ENCODE peak calls at places on chromosomes 11 and 22, in six cellular contexts. H is fibroblast of lung; P is adipocyte; G is mesenchymal stem cell; L is CD8-positive, alpha-beta memory T cell; Y is GM23248. N is an unnamed sample.
A peak's percentile ranks its signal among the peaks of the same experiment; 100 is the strongest.

GRCh38 chr11:120807414-120808150 is 216.3 kb upstream of the TBCEL start:
- DNase-seq in G (peak; percentile 93), P (peak; percentile 55), L (no peak), Y (peak; percentile 88), H (peak; percentile 87), N (peak; percentile 100)

GRCh38 chr22:40203568-40203967 is 25.8 kb downstream of the TNRC6B start:
- DNase-seq in G (no peak), P (peak; percentile 13), L (no peak), Y (peak; percentile 52), H (peak; percentile 34), N (no peak)

GRCh38 chr11:119795231-119795630 is 66.2 kb upstream of the NECTIN1 start:
- DNase-seq in H (peak; percentile 5), G (no peak), Y (peak; percentile 99), L (no peak), P (peak; percentile 75), N (peak; percentile 4)

GRCh38 chr11:100442017-100442416 is 245.1 kb upstream of the ARHGAP42 start:
- DNase-seq in Y (no peak), P (no peak), G (no peak), H (no peak), L (no peak), N (no peak)

GRCh38 chr11:17986007-17986710 is 26.7 kb downstream of the SERGEF start:
- DNase-seq in G (no peak), H (peak; percentile 88), L (no peak), Y (peak; percentile 94), P (peak; percentile 85), N (no peak)

GRCh38 chr11:76709259-76709658 is 38.7 kb upstream of the LRRC32 start:
- DNase-seq in P (no peak), H (no peak), L (no peak), G (no peak), Y (no peak), N (no peak)

GRCh38 chr11:75524576-75525432 is 937 bp downstream of the GDPD5 start:
- DNase-seq in Y (peak; percentile 72), L (peak; percentile 29), P (peak; percentile 34), G (no peak), H (no peak), N (no peak)

GRCh38 chr11:67466367-67466766 is 2.7 kb downstream of the TMEM134 start:
- DNase-seq in H (no peak), L (no peak), Y (no peak), G (no peak), P (no peak), N (no peak)

GRCh38 chr11:65290448-65291165 is 24.1 kb upstream of the CDC42EP2 start:
- DNase-seq in Y (peak; percentile 98), P (peak; percentile 99), G (peak; percentile 100), H (peak; percentile 100), L (no peak), N (no peak)

GRCh38 chr11:12411806-12412727 is 34.7 kb downstream of the PARVA start:
- DNase-seq in L (no peak), H (peak; percentile 89), Y (peak; percentile 94), G (peak; percentile 95), P (peak; percentile 89), N (peak; percentile 83)

GRCh38 chr11:119254239-119254638 is 48.1 kb downstream of the CBL start:
- DNase-seq in H (no peak), Y (no peak), P (no peak), G (no peak), L (no peak), N (no peak)

GRCh38 chr22:41288245-41288946 is 2.4 kb upstream of the RANGAP1 start:
- DNase-seq in P (peak; percentile 73), G (peak; percentile 95), Y (peak; percentile 82), L (no peak), H (peak; percentile 57), N (peak; percentile 55)

GRCh38 chr22:21587803-21588611 is 20.5 kb downstream of the UBE2L3 start:
- DNase-seq in H (peak; percentile 16), G (peak; percentile 66), P (no peak), Y (no peak), L (no peak), N (no peak)

GRCh38 chr11:92556435-92556834 is 331.8 kb downstream of the FAT3 start:
- DNase-seq in L (no peak), G (peak; percentile 1), H (peak; percentile 55), Y (peak; percentile 33), P (peak; percentile 3), N (peak; percentile 5)

GRCh38 chr22:45302047-45302446 is 7.7 kb upstream of the FAM118A start:
- DNase-seq in G (peak; percentile 89), Y (peak; percentile 95), L (no peak), P (peak; percentile 96), H (peak; percentile 81), N (no peak)

GRCh38 chr22:31243339-31244043 is 31.4 kb downstream of the LIMK2 start:
- DNase-seq in G (no peak), L (no peak), H (no peak), P (peak; percentile 12), Y (peak; percentile 40), N (no peak)

GRCh38 chr11:118226294-118226693 is 1.5 kb upstream of the JAML start:
- DNase-seq in P (no peak), H (no peak), Y (peak; percentile 12), L (no peak), G (no peak), N (no peak)

GRCh38 chr11:67024410-67024809 is 1.5 kb downstream of the SYT12 start:
- DNase-seq in H (no peak), P (no peak), Y (no peak), G (no peak), L (peak; percentile 45), N (no peak)

GRCh38 chr11:93829598-93829997 is 20.8 kb downstream of the VSTM5 start:
- DNase-seq in L (no peak), P (no peak), Y (no peak), H (no peak), G (no peak), N (no peak)

GRCh38 chr11:111378773-111379499 is at the start of gene POU2AF1:
- DNase-seq in H (no peak), Y (peak; percentile 91), G (no peak), L (no peak), P (peak; percentile 59), N (no peak)

GRCh38 chr11:77204792-77205466 is 76.9 kb downstream of the MYO7A start:
- DNase-seq in L (no peak), G (no peak), P (no peak), Y (no peak), H (no peak), N (no peak)

GRCh38 chr11:28715726-28716125 is 607.5 kb downstream of the METTL15 start:
- DNase-seq in Y (no peak), P (no peak), H (no peak), G (no peak), L (no peak), N (no peak)

GRCh38 chr11:66653123-66653522 is 14.6 kb downstream of the RBM4 start:
- DNase-seq in Y (peak; percentile 47), L (no peak), P (no peak), G (no peak), H (no peak), N (no peak)

GRCh38 chr11:93849751-93850584 is 450 bp downstream of the VSTM5 start:
- DNase-seq in L (no peak), P (peak; percentile 45), Y (peak; percentile 56), H (peak; percentile 28), G (peak; percentile 7), N (no peak)

GRCh38 chr11:118415739-118416068 is 14.3 kb downstream of the ATP5MG start:
- DNase-seq in Y (peak; percentile 98), P (peak; percentile 92), G (peak; percentile 95), L (no peak), H (peak; percentile 94), N (peak; percentile 88)

GRCh38 chr11:64276653-64277431 is 7.6 kb downstream of the BAD start:
- DNase-seq in Y (peak; percentile 92), H (no peak), G (no peak), P (no peak), L (no peak), N (no peak)
- H3K36me3 ChIP-seq in Y (peaks cover 4% of the 10 kb centered on the region), H (peaks cover 4% of the 10 kb centered on the region), G (peaks cover 42% of the 10 kb centered on the region), P (peaks cover 18% of the 10 kb centered on the region), L (no peaks in the 10 kb centered on the region), N (no peaks in the 10 kb centered on the region)

GRCh38 chr11:134539285-134539684 is 127.2 kb upstream of the B3GAT1 start:
- DNase-seq in H (no peak), G (no peak), P (no peak), L (no peak), Y (no peak), N (no peak)

GRCh38 chr11:134538793-134539192 is 126.8 kb upstream of the B3GAT1 start:
- DNase-seq in Y (no peak), L (no peak), G (no peak), H (no peak), P (no peak), N (no peak)

GRCh38 chr11:134536677-134537076 is 124.6 kb upstream of the B3GAT1 start:
- DNase-seq in L (no peak), Y (no peak), P (no peak), H (no peak), G (no peak), N (no peak)

GRCh38 chr11:134537296-134537695 is 125.3 kb upstream of the B3GAT1 start:
- DNase-seq in Y (no peak), G (no peak), L (no peak), H (no peak), P (no peak), N (no peak)

DNA sequence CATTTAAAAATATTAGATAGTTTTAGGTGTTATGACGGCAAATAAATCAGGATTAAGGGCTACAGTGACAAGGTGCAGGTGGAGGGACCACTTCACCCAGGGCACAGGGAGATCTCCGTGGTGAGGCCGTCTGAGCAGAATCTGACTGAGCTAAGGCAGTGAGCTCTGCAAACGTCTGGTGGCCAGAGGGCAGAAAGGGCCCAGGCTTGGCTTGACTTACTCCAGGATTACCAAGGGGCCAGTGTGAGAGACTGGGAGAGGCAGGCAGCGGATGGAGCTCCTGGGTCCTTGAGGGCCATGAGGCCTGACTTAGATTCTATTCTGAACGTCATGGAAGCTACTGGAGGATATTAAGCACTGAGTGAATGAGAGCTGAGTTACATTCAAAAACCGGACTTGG is 125.9 kb upstream of the B3GAT1 start:
- DNase-seq in H (no peak), Y (no peak), L (no peak), G (no peak), P (no peak), N (no peak)
- H3K4me3 ChIP-seq in H (no peak overlapping the region), Y (no peak overlapping the region), L (no peak overlapping the region), G (no peak overlapping the region), P (no peak overlapping the region), N (no peak overlapping the region)

DNA sequence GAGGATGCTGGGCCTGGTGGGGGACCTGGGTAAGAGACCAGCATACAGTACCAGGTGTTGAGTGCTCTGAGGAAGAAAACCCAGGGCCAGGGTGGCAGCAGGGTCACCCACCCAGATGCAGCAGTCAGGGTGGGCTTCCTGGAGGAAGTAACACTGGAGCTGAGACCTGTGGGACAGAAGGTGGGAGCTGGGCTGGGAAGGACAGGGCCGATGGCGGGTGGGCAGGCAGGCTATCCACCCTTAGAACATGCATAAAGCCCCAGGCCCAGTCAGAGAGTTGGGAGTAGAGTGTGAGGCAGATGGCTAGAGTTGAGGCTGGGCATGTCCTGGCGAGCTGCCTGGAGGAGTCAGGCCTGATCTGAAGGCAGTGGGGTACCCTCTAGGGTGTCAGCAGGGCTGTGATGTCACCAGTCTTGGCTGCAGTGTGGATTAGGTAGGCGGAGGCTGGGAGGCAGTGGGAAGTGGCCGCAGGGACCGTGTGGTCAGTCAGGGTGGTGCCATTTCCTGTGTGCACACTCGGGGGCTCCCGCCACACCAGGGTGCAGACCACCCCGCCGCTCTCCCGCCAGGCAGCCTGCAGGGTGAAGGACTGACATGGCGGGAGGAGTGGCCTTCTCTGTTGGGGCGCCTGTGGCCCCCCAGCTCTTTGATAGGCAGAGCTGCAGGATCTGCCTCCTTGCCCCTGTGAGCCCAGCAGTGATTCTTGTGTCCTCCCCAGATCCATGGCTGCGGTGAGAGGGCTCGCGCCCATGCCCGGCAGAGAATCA is 35.3 kb downstream of the IGHMBP2 start:
- DNase-seq in G (no peak), Y (no peak), H (no peak), L (no peak), P (no peak), N (no peak)
- H3K36me3 ChIP-seq in G (peaks cover 77% of the 10 kb centered on the region), Y (no peaks in the 10 kb centered on the region), H (peaks cover 20% of the 10 kb centered on the region), L (peaks cover 15% of the 10 kb centered on the region), P (peaks cover 53% of the 10 kb centered on the region), N (peaks cover 1% of the 10 kb centered on the region)

GRCh38 chr11:114159802-114160588 is 100.5 kb downstream of the ZBTB16 start:
- DNase-seq in L (peak; percentile 93), G (peak; percentile 96), Y (peak; percentile 93), P (peak; percentile 97), H (peak; percentile 99), N (peak; percentile 95)
- H3K4me3 ChIP-seq in L (peak overlapping the region; percentile 38), G (peak overlapping the region; percentile 63), Y (peak overlapping the region; percentile 45), P (peak overlapping the region; percentile 70), H (no peak overlapping the region), N (no peak overlapping the region)

N was measured in kidney epithelial cell.